ENCODE peak calls at places on chromosomes 12 and 14, in five cellular contexts. H is renal cortical epithelial cell, I is posterior vena cava, X is NCI-H1694, A is GOT3. S is an unnamed sample.
A peak's percentile ranks its signal among the peaks of the same experiment; 100 is the strongest.

GRCh38 chr12:120760349-120761245 is 35.0 kb downstream of the ACADS start:
- DNase-seq in H (no peak), I (no peak), X (no peak), A (no peak), S (no peak)

GRCh38 chr12:24047345-24047744 is 97.9 kb upstream of the SOX5 start:
- DNase-seq in H (no peak), I (no peak), X (no peak), A (no peak), S (no peak)

GRCh38 chr12:94109154-94109553 is 39.2 kb upstream of the PLXNC1 start:
- DNase-seq in H (peak; percentile 16), I (no peak), X (no peak), A (no peak), S (no peak)

GRCh38 chr12:5083955-5084849 is 40.5 kb downstream of the KCNA5 start:
- DNase-seq in H (peak; percentile 58), I (no peak), X (peak; percentile 83), A (no peak), S (peak; percentile 49)

GRCh38 chr14:25150934-25151790 is 101.2 kb upstream of the STXBP6 start:
- DNase-seq in H (peak; percentile 69), I (no peak), X (peak; percentile 30), A (no peak), S (no peak)

GRCh38 chr14:51478241-51478640 is 173.5 kb upstream of the FRMD6 start:
- DNase-seq in H (no peak), I (no peak), X (no peak), A (no peak), S (no peak)

GRCh38 chr12:124592050-124592449 is 24.6 kb upstream of the NCOR2 start:
- DNase-seq in H (peak; percentile 59), I (no peak), X (no peak), A (no peak), S (no peak)

GRCh38 chr12:50822082-50822481 is 20.6 kb upstream of the TMPRSS12 start:
- DNase-seq in H (no peak), I (no peak), X (no peak), A (no peak), S (no peak)

GRCh38 chr12:106416273-106416672 is 58.7 kb downstream of the POLR3B start:
- DNase-seq in H (peak; percentile 85), I (no peak), X (no peak), A (no peak), S (no peak)

GRCh38 chr12:127728285-127728684 is 538.7 kb upstream of the TMEM132C start:
- DNase-seq in H (no peak), I (no peak), X (no peak), A (no peak), S (no peak)

GRCh38 chr12:585062-586061 is 77.9 kb downstream of the NINJ2 start:
- DNase-seq in H (no peak), I (no peak), X (no peak), A (no peak), S (no peak)

GRCh38 chr12:111692575-111693210 is 6.8 kb downstream of the ACAD10 start:
- DNase-seq in H (no peak), I (no peak), X (no peak), A (no peak), S (no peak)

GRCh38 chr14:71452535-71452934 is 479.7 kb upstream of the RGS6 start:
- DNase-seq in H (no peak), I (no peak), X (no peak), A (no peak), S (no peak)

GRCh38 chr14:100439781-100440180 is 116.6 kb downstream of the SLC25A47 start:
- DNase-seq in H (no peak), I (no peak), X (no peak), A (no peak), S (no peak)

GRCh38 chr12:3313655-3314305 is 177.2 kb upstream of the PRMT8 start:
- DNase-seq in H (no peak), I (no peak), X (peak; percentile 68), A (no peak), S (no peak)

GRCh38 chr12:12167847-12168246 is 97.1 kb downstream of the BCL2L14 start:
- DNase-seq in H (no peak), I (no peak), X (no peak), A (no peak), S (peak; percentile 20)

GRCh38 chr12:73361156-73361866 is 1089.1 kb downstream of the TRHDE start:
- DNase-seq in H (peak; percentile 45), I (no peak), X (no peak), A (no peak), S (no peak)

GRCh38 chr12:75048763-75049162 is 160.9 kb downstream of the KCNC2 start:
- DNase-seq in H (no peak), I (no peak), X (no peak), A (no peak), S (peak; percentile 11)

S was measured in prostate gland.